ENCODE peak calls at places on chromosomes 11 and 22, in ten cellular contexts. B is IMR-90, O is tibial nerve, V is A549, A is body of pancreas, W is sigmoid colon, C is stomach, M is gastrocnemius medialis, R is upper lobe of left lung, U is transverse colon. G is an unnamed sample.

GRCh38 chr22:27238935-27239510 is 562.5 kb downstream of the MN1 start:
- DNase-seq in B (peak; percentile 97), A (peak; percentile 70), C (no peak), W (peak; percentile 86), M (peak; percentile 36), V (peak; percentile 91), R (no peak), U (no peak), O (no peak), G (no peak)

GRCh38 chr22:18114495-18114894 is 3.9 kb downstream of the TUBA8 start:
- DNase-seq in U (no peak), M (peak; percentile 74), A (no peak), O (no peak), B (no peak), C (no peak), R (no peak), V (no peak), W (no peak), G (no peak)

GRCh38 chr11:65745049-65745448 is 24.5 kb upstream of the RNASEH2C start:
- DNase-seq in R (no peak), W (no peak), M (no peak), A (no peak), V (no peak), O (no peak), U (no peak), B (no peak), C (no peak), G (no peak)

GRCh38 chr11:68693484-68693882 is 9.1 kb downstream of the GAL start:
- DNase-seq in W (peak; percentile 49), O (no peak), R (no peak), B (no peak), A (no peak), C (no peak), V (no peak), M (no peak), U (no peak), G (no peak)

GRCh38 chr11:93662177-93662575 is 694 bp downstream of the CEP295 start:
- DNase-seq in A (no peak), O (no peak), C (no peak), R (no peak), V (no peak), U (no peak), M (no peak), W (no peak), B (no peak), G (no peak)

GRCh38 chr22:20639343-20639742 is 131.9 kb downstream of the MED15 start:
- DNase-seq in C (no peak), O (no peak), M (no peak), V (no peak), A (no peak), W (no peak), U (no peak), B (no peak), R (no peak), G (no peak)

GRCh38 chr11:36056160-36056751 is 112.4 kb downstream of the LDLRAD3 start:
- DNase-seq in U (no peak), C (no peak), W (no peak), O (no peak), M (no peak), A (peak; percentile 57), B (peak; percentile 40), R (peak; percentile 27), V (peak; percentile 38), G (no peak)

GRCh38 chr22:46737105-46737975 is 712 bp downstream of the CERK start:
- DNase-seq in R (peak; percentile 49), V (no peak), B (peak; percentile 34), O (no peak), A (peak; percentile 43), C (no peak), W (no peak), M (peak; percentile 37), U (peak; percentile 59), G (no peak)

GRCh38 chr11:843086-843704 is 543 bp downstream of the TSPAN4 start:
- DNase-seq in O (no peak), R (no peak), W (no peak), M (no peak), U (no peak), C (no peak), A (no peak), V (no peak), B (no peak), G (no peak)

GRCh38 chr11:839875-840617 is 2.3 kb downstream of the POLR2L start:
- DNase-seq in A (no peak), R (no peak), O (no peak), M (no peak), B (no peak), W (no peak), U (no peak), C (no peak), V (peak; percentile 67), G (no peak)

GRCh38 chr11:841981-842369 is 354 bp downstream of the POLR2L start:
- DNase-seq in O (no peak), V (no peak), C (no peak), A (no peak), M (no peak), B (no peak), R (no peak), W (no peak), U (no peak), G (no peak)

GRCh38 chr11:843818-844692 is 1.4 kb downstream of the TSPAN4 start:
- DNase-seq in C (peak; percentile 68), O (peak; percentile 92), U (peak; percentile 83), V (peak; percentile 96), B (peak; percentile 90), A (peak; percentile 76), R (peak; percentile 95), W (peak; percentile 97), M (peak; percentile 88), G (peak; percentile 99)

GRCh38 chr11:842370-843002 is at the start of the genes POLR2L and TSPAN4:
- DNase-seq in W (peak; percentile 96), U (peak; percentile 91), V (peak; percentile 94), O (peak; percentile 77), A (peak; percentile 92), C (peak; percentile 91), M (peak; percentile 88), B (peak; percentile 84), R (peak; percentile 91), G (peak; percentile 98)
- TF ChIP-seq POLR2A in W (peak; percentile 70), U (peak; percentile 91), V (peak; percentile 98), O (peak; percentile 88), A (peak; percentile 97), C (no peak), M (peak; percentile 93), B (peak; percentile 97), R (peak; percentile 90), G (no peak)

GRCh38 chr11:120929664-120930154 is 94.2 kb upstream of the TBCEL start:
- DNase-seq in R (peak; percentile 40), A (peak; percentile 34), U (peak; percentile 41), C (peak; percentile 36), V (peak; percentile 53), M (no peak), B (peak; percentile 26), W (no peak), O (no peak), G (no peak)

GRCh38 chr11:120932305-120932905 is 91.5 kb upstream of the TBCEL start:
- DNase-seq in A (no peak), U (no peak), V (no peak), R (no peak), O (no peak), C (no peak), B (no peak), W (no peak), M (no peak), G (no peak)

GRCh38 chr11:120929090-120929489 is 94.8 kb upstream of the TBCEL start:
- DNase-seq in W (no peak), A (no peak), C (no peak), B (no peak), U (no peak), M (no peak), O (no peak), R (no peak), V (no peak), G (no peak)

GRCh38 chr11:120928506-120929062 is 95.3 kb upstream of the TBCEL start:
- DNase-seq in B (no peak), M (no peak), A (no peak), C (no peak), R (no peak), W (no peak), V (no peak), O (no peak), U (no peak), G (no peak)

DNA sequence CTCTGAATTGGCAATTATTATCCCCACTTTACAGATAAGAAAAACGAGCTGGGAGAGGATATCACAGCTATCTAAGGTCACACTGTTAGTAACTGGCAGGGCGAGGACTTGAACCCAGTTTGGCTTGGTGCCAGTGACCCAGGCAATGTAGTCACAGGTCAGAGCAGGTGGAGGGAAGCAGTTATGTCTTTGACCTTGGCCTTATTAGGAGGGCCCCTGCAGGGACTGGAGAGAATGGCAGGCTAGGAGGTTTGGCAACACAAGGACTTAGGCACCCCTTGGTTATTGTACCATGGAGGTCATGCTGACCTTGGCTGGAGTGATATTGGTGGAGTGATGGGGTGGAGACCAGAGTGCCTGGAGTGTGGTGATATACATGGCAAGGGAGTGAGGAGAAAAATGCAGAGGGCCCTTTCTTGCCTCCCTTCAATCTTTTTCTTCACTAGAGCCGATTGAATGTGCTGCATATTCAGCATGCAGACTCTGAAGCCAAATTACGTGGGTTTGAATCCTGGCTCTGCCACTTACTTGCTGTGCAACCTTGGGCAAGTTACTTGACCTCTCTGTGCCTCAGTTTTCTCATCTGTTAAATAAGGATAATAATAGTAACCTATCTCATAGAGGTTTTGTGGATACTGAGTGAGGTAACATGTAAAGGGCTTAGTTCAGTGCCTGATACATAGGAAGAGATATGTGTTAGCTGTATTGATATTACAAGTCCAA is 92.7 kb upstream of the TBCEL start:
- DNase-seq in A (no peak), C (no peak), U (no peak), M (no peak), O (no peak), V (peak; percentile 6), W (no peak), R (no peak), B (no peak), G (no peak)
- H3K4me3 ChIP-seq in A (no peak overlapping the region), C (no peak overlapping the region), U (no peak overlapping the region), M (no peak overlapping the region), O (no peak overlapping the region), V (no peak overlapping the region), W (no peak overlapping the region), R (no peak overlapping the region), B (no peak overlapping the region), G (no peak overlapping the region)

GRCh38 chr11:64723907-64724862 is 1.2 kb upstream of the NRXN2 start:
- DNase-seq in W (no peak), C (no peak), U (no peak), V (no peak), O (no peak), B (no peak), A (no peak), R (no peak), M (no peak), G (no peak)

GRCh38 chr11:64721359-64721699 is 1.7 kb downstream of the NRXN2 start:
- DNase-seq in O (no peak), C (no peak), A (no peak), W (no peak), R (no peak), B (no peak), U (no peak), V (no peak), M (no peak), G (no peak)

GRCh38 chr11:64724863-64725535 is 2.0 kb upstream of the NRXN2 start:
- DNase-seq in C (no peak), U (no peak), A (no peak), W (no peak), B (no peak), V (no peak), M (no peak), O (no peak), R (no peak), G (no peak)

GRCh38 chr11:64722141-64723050 is 601 bp downstream of the NRXN2 start:
- DNase-seq in A (no peak), U (no peak), R (no peak), O (no peak), C (no peak), W (no peak), V (no peak), B (no peak), M (no peak), G (no peak)

DNA sequence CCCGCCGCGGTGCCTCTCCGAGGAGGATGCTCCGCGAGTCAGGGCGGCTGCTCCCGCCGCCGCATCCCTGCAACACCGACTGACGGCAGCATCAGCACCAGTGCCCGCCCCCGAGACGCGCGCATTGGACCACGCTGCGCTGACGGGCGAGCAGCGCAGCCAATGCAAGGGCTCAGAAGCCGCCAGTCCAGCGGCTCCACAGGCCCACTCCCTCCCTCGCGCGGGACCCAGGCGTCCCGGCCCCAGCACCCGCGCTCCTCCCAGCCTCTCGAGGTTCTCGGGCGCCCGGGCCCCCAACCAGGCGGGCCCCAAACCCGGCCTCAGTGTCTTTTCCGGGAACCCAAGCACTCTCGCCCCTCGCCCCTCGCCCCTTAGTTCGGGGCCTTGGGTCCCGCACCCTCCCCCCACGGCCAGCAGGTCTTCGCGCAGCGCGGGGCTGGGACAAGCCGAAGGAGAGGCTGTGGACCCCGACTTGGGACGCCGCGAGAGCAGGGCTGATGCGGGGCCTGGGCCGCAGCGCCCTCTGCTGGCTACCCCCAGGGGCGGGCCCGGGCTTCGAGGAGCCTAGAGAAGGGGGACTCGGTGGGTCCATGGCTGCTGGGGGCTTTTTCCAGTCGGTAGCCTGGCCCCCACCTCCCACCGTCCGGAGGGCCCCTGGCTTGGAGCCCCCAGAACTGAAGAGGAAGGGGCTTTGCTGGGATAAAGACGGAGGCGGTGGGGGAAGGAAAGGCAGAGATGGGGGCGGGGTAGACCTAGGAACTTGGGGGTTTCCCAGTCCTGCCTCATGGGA is at the start of gene NRXN2:
- DNase-seq in U (peak; percentile 83), R (peak; percentile 84), V (peak; percentile 88), B (peak; percentile 70), C (peak; percentile 86), W (peak; percentile 91), O (peak; percentile 64), M (peak; percentile 78), A (peak; percentile 81), G (peak; percentile 94)
- TF ChIP-seq CTCF in U (peak; percentile 96), R (peak; percentile 91), V (peak; percentile 96), B (peak; percentile 84), C (no peak), W (peak; percentile 99), O (peak; percentile 96), M (peak; percentile 97), A (peak; percentile 85), G (no peak)

GRCh38 chr11:67352546-67353316 is 615 bp downstream of the POLD4 start:
- DNase-seq in C (peak; percentile 59), B (no peak), R (peak; percentile 80), U (peak; percentile 72), A (no peak), W (peak; percentile 77), M (no peak), V (no peak), O (no peak), G (no peak)
- TF ChIP-seq POLR2A in C (no peak), B (peak; percentile 79), R (no peak), U (no peak), A (no peak), W (no peak), M (no peak), V (peak; percentile 28), O (no peak), G (no peak)